ENCODE peak calls at places on chromosome 10, in six cellular contexts. S, T, Z, N, K and W are unnamed samples.

GRCh38 chr10:3074145-3074665 is 6.9 kb downstream of the PFKP start:
- DNase-seq in S (no peak), T (peak; percentile 89), Z (no peak), N (no peak), K (peak; percentile 41), W (no peak)

GRCh38 chr10:44813201-44813600 is 97.9 kb upstream of the TMEM72 start:
- DNase-seq in S (no peak), T (no peak), Z (no peak), N (no peak), K (no peak), W (no peak)

GRCh38 chr10:35635576-35635975 is 6.5 kb downstream of the FZD8 start:
- DNase-seq in S (peak; percentile 43), T (peak; percentile 63), Z (peak; percentile 65), N (peak; percentile 20), K (peak; percentile 66), W (no peak)

GRCh38 chr10:74968621-74969019 is 142.2 kb downstream of the KAT6B start:
- DNase-seq in S (no peak), T (no peak), Z (no peak), N (no peak), K (no peak), W (no peak)

GRCh38 chr10:62761115-62761514 is 43.4 kb upstream of the ADO start:
- DNase-seq in S (no peak), T (peak; percentile 17), Z (no peak), N (no peak), K (no peak), W (no peak)

GRCh38 chr10:6445671-6446278 is 134.3 kb downstream of the PRKCQ start:
- DNase-seq in S (peak; percentile 25), T (peak; percentile 54), Z (peak; percentile 38), N (no peak), K (peak; percentile 10), W (no peak)

GRCh38 chr10:84415539-84416244 is 87.3 kb downstream of the CCSER2 start:
- DNase-seq in S (no peak), T (no peak), Z (no peak), N (no peak), K (no peak), W (no peak)

GRCh38 chr10:132313305-132313704 is 5.6 kb upstream of the STK32C start:
- DNase-seq in S (no peak), T (no peak), Z (no peak), N (no peak), K (no peak), W (no peak)

GRCh38 chr10:70602665-70603438 is at the start of gene PRF1:
- DNase-seq in S (no peak), T (peak; percentile 57), Z (no peak), N (no peak), K (peak; percentile 12), W (no peak)

GRCh38 chr10:24645784-24646183 is 77.9 kb downstream of the ARHGAP21 start:
- DNase-seq in S (no peak), T (peak; percentile 18), Z (no peak), N (no peak), K (no peak), W (no peak)

GRCh38 chr10:124321433-124322072 is 97.2 kb downstream of the OAT start:
- DNase-seq in S (no peak), T (no peak), Z (no peak), N (no peak), K (no peak), W (no peak)

GRCh38 chr10:132713421-132714095 is 72.4 kb downstream of the NKX6-2 start:
- DNase-seq in S (no peak), T (no peak), Z (no peak), N (no peak), K (no peak), W (no peak)

GRCh38 chr10:69963178-69963834 is 89.3 kb upstream of the MACROH2A2 start:
- DNase-seq in S (no peak), T (no peak), Z (no peak), N (no peak), K (no peak), W (peak; percentile 39)

GRCh38 chr10:11165591-11166543 is 148.2 kb downstream of the CELF2 start:
- DNase-seq in S (peak; percentile 5), T (peak; percentile 84), Z (peak; percentile 71), N (no peak), K (no peak), W (no peak)

GRCh38 chr10:75403144-75404022 is 1.8 kb upstream of the ZNF503 start:
- DNase-seq in S (peak; percentile 54), T (no peak), Z (peak; percentile 71), N (no peak), K (peak; percentile 18), W (no peak)

GRCh38 chr10:133438711-133439273 is 14.4 kb upstream of the SPRN start:
- DNase-seq in S (no peak), T (peak; percentile 51), Z (peak; percentile 40), N (peak; percentile 16), K (peak; percentile 17), W (no peak)

GRCh38 chr10:62025134-62025794 is 123.8 kb downstream of the ARID5B start:
- DNase-seq in S (no peak), T (no peak), Z (no peak), N (no peak), K (no peak), W (no peak)

GRCh38 chr10:38054361-38054797 is 39.8 kb upstream of the ZNF37A start:
- DNase-seq in S (no peak), T (no peak), Z (no peak), N (no peak), K (no peak), W (no peak)

GRCh38 chr10:71667374-71667750 is 52.2 kb downstream of the C10orf105 start:
- DNase-seq in S (no peak), T (no peak), Z (no peak), N (peak; percentile 25), K (no peak), W (no peak)

GRCh38 chr10:62687230-62687748 is 117.2 kb upstream of the ADO start:
- DNase-seq in S (no peak), T (no peak), Z (no peak), N (no peak), K (no peak), W (no peak)

GRCh38 chr10:18140149-18140956 is at the start of gene CACNB2:
- DNase-seq in S (no peak), T (no peak), Z (peak; percentile 86), N (no peak), K (peak; percentile 10), W (peak; percentile 77)

GRCh38 chr10:95613330-95613729 is 43.2 kb downstream of the ALDH18A1 start:
- DNase-seq in S (no peak), T (no peak), Z (no peak), N (no peak), K (peak; percentile 44), W (no peak)

GRCh38 chr10:77310288-77310687 is 327.3 kb downstream of the KCNMA1 start:
- DNase-seq in S (no peak), T (no peak), Z (no peak), N (no peak), K (no peak), W (no peak)
- TF ChIP-seq CHD2 in S (no peak), T (no peak), Z (no peak), N (no peak), K (no peak), W (no peak)

GRCh38 chr10:14173706-14174594 is 156.8 kb downstream of the FRMD4A start:
- DNase-seq in S (no peak), T (no peak), Z (peak; percentile 65), N (no peak), K (no peak), W (no peak)
- TF ChIP-seq CTCF in S (no peak), T (no peak), Z (no peak), N (no peak), K (no peak), W (no peak)

GRCh38 chr10:26215534-26215922 is 1.0 kb upstream of the GAD2 start:
- DNase-seq in S (no peak), T (no peak), Z (no peak), N (no peak), K (no peak), W (no peak)

GRCh38 chr10:26215923-26216576 is 524 bp upstream of the GAD2 start:
- DNase-seq in S (peak; percentile 25), T (no peak), Z (peak; percentile 50), N (no peak), K (no peak), W (no peak)

GRCh38 chr10:26214004-26214403 is 2.6 kb upstream of the GAD2 start:
- DNase-seq in S (no peak), T (no peak), Z (no peak), N (no peak), K (no peak), W (peak; percentile 58)

GRCh38 chr10:26213157-26213780 is 3.3 kb upstream of the GAD2 start:
- DNase-seq in S (no peak), T (no peak), Z (peak; percentile 9), N (no peak), K (no peak), W (no peak)

DNA sequence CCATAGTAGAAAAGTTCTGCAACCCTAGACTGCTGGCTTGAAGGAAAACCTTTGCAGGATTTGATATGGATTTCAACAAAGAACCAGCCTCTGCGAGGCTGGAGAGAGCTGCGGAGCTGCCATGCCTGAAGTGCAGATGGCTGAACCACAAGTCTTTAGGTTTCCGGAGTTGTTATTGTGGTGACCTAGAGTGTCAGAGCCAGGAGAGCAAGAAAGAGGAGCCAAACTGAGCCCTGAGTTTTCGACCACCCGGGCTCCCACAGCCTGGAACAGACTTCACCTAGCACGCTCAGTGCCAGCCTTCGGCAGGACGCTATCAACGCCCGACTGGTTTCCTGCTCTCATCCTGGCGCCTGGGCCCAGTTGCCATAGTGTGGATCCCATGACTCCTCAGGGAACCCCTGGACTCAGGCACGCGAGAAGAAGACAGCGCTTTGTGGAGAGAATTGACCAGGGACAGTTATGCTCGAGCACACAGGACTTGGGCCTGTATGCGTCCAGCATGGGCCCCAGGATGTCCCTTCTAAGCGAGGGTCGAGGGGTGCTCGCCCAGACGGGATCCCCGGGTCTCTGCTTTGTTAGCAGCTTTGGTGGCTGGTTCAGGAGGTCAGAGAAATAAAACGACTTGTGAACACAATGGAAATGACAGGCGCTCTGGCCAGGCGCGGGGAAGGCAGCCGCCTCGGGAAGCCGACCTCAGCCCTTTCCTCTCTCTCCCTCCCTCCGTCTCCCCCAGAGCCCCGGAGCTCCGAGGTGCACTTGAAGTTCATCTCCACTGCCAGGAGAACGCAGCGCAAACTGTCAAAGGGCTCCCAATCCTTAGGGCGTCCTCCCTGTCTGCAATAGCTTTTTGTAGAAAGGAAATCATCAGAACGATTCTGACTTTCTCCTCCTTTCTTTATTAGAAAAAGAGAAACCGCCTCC is 1.8 kb upstream of the GAD2 start:
- DNase-seq in S (no peak), T (no peak), Z (peak; percentile 11), N (no peak), K (no peak), W (no peak)
- H3K4me3 ChIP-seq in S (no peak overlapping the region), T (no peak overlapping the region), Z (no peak overlapping the region), N (no peak overlapping the region), K (no peak overlapping the region), W (peak overlapping the region; percentile 62)

DNA sequence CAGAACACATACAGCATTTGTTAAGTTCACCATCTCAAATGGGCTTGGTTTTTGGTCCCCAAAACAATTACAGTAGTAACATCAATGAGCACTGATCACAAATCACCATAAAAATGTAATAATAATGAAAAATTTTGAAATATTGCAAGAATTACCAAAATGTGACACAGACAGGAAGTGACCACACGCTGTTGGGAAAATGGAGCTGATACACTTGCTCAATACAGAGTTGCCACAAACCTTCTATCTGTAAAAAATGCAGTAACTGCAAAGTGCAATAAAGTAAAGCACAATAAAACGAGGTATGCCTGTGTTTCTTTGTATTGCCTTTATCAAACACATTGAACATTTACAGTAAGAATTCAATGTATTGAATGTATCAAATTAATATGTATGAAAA is 262.7 kb downstream of the CTNNA3 start:
- DNase-seq in S (no peak), T (no peak), Z (no peak), N (no peak), K (no peak), W (no peak)
- TF ChIP-seq CHD2 in S (no peak), T (no peak), Z (no peak), N (no peak), K (no peak), W (no peak)